ENCODE peak calls at places on chromosomes 11 and 22, in nine cellular contexts. One of them, this sample, is unnamed.

GRCh38 chr11:73315288-73316020 is 7.4 kb downstream of the ARHGEF17 start:
- DNase-seq in PC-9: no peak
- DNase-seq in cardiac fibroblast: no peak
- DNase-seq in type B pancreatic cell: no peak
- DNase-seq in colonic mucosa: no peak
- DNase-seq in body of pancreas: no peak
- DNase-seq in upper lobe of right lung: no peak
- DNase-seq in choroid plexus epithelial cell: no peak
- DNase-seq in heart left ventricle: no peak
- DNase-seq in this sample: no peak

GRCh38 chr11:78907636-78908035 is 333.0 kb upstream of the NARS2 start:
- DNase-seq in heart left ventricle: no peak
- DNase-seq in type B pancreatic cell: no peak
- DNase-seq in cardiac fibroblast: no peak
- DNase-seq in upper lobe of right lung: no peak
- DNase-seq in body of pancreas: no peak
- DNase-seq in PC-9: peak
- DNase-seq in choroid plexus epithelial cell: no peak
- DNase-seq in colonic mucosa: no peak
- DNase-seq in this sample: no peak

GRCh38 chr11:69807416-69807815 is 11.8 kb downstream of the FGF3 start:
- DNase-seq in upper lobe of right lung: no peak
- DNase-seq in body of pancreas: no peak
- DNase-seq in heart left ventricle: no peak
- DNase-seq in type B pancreatic cell: no peak
- DNase-seq in choroid plexus epithelial cell: no peak
- DNase-seq in colonic mucosa: no peak
- DNase-seq in PC-9: peak
- DNase-seq in cardiac fibroblast: no peak
- DNase-seq in this sample: no peak

GRCh38 chr11:68994161-68994890 is 13.5 kb upstream of the MRGPRD start:
- DNase-seq in choroid plexus epithelial cell: no peak
- DNase-seq in colonic mucosa: no peak
- DNase-seq in heart left ventricle: no peak
- DNase-seq in cardiac fibroblast: no peak
- DNase-seq in PC-9: no peak
- DNase-seq in type B pancreatic cell: peak
- DNase-seq in upper lobe of right lung: peak
- DNase-seq in body of pancreas: no peak
- DNase-seq in this sample: peak

GRCh38 chr22:32558681-32559355 is 84.2 kb downstream of the FBXO7 start:
- DNase-seq in body of pancreas: peak
- DNase-seq in choroid plexus epithelial cell: peak
- DNase-seq in cardiac fibroblast: peak
- DNase-seq in PC-9: peak
- DNase-seq in type B pancreatic cell: no peak
- DNase-seq in colonic mucosa: peak
- DNase-seq in upper lobe of right lung: no peak
- DNase-seq in heart left ventricle: peak
- DNase-seq in this sample: no peak

GRCh38 chr11:111735262-111736116 is 30.7 kb downstream of the PPP2R1B start:
- DNase-seq in upper lobe of right lung: no peak
- DNase-seq in choroid plexus epithelial cell: peak
- DNase-seq in type B pancreatic cell: no peak
- DNase-seq in heart left ventricle: peak
- DNase-seq in cardiac fibroblast: peak
- DNase-seq in colonic mucosa: peak
- DNase-seq in PC-9: peak
- DNase-seq in body of pancreas: peak
- DNase-seq in this sample: no peak

GRCh38 chr22:28116261-28116673 is 197.2 kb upstream of the PITPNB start:
- DNase-seq in cardiac fibroblast: peak
- DNase-seq in body of pancreas: peak
- DNase-seq in heart left ventricle: peak
- DNase-seq in colonic mucosa: no peak
- DNase-seq in upper lobe of right lung: no peak
- DNase-seq in type B pancreatic cell: no peak
- DNase-seq in choroid plexus epithelial cell: peak
- DNase-seq in PC-9: peak
- DNase-seq in this sample: no peak

GRCh38 chr11:113555071-113555739 is 80.0 kb upstream of the DRD2 start:
- DNase-seq in heart left ventricle: no peak
- DNase-seq in type B pancreatic cell: no peak
- DNase-seq in choroid plexus epithelial cell: no peak
- DNase-seq in cardiac fibroblast: no peak
- DNase-seq in upper lobe of right lung: no peak
- DNase-seq in colonic mucosa: no peak
- DNase-seq in PC-9: no peak
- DNase-seq in body of pancreas: no peak
- DNase-seq in this sample: no peak

GRCh38 chr22:41445171-41446056 is 1.2 kb downstream of the TOB2 start:
- DNase-seq in choroid plexus epithelial cell: peak
- DNase-seq in upper lobe of right lung: no peak
- DNase-seq in colonic mucosa: peak
- DNase-seq in PC-9: peak
- DNase-seq in body of pancreas: peak
- DNase-seq in cardiac fibroblast: peak
- DNase-seq in heart left ventricle: peak
- DNase-seq in type B pancreatic cell: no peak
- DNase-seq in this sample: peak

GRCh38 chr22:32781695-32782094 is 19.8 kb upstream of the TIMP3 start:
- DNase-seq in cardiac fibroblast: no peak
- DNase-seq in PC-9: no peak
- DNase-seq in type B pancreatic cell: no peak
- DNase-seq in heart left ventricle: no peak
- DNase-seq in choroid plexus epithelial cell: peak
- DNase-seq in body of pancreas: no peak
- DNase-seq in upper lobe of right lung: no peak
- DNase-seq in colonic mucosa: no peak
- DNase-seq in this sample: no peak

GRCh38 chr11:57430946-57431345 is 4.0 kb upstream of the SLC43A3 start:
- DNase-seq in body of pancreas: no peak
- DNase-seq in heart left ventricle: no peak
- DNase-seq in PC-9: no peak
- DNase-seq in type B pancreatic cell: no peak
- DNase-seq in cardiac fibroblast: no peak
- DNase-seq in colonic mucosa: no peak
- DNase-seq in upper lobe of right lung: no peak
- DNase-seq in choroid plexus epithelial cell: no peak
- DNase-seq in this sample: no peak

GRCh38 chr11:126277780-126278179 is 5.1 kb upstream of the TIRAP start:
- DNase-seq in heart left ventricle: no peak
- DNase-seq in PC-9: peak
- DNase-seq in upper lobe of right lung: no peak
- DNase-seq in body of pancreas: no peak
- DNase-seq in colonic mucosa: no peak
- DNase-seq in choroid plexus epithelial cell: no peak
- DNase-seq in type B pancreatic cell: no peak
- DNase-seq in cardiac fibroblast: no peak
- DNase-seq in this sample: no peak

GRCh38 chr11:7165911-7166310 is 77.1 kb downstream of the RBMXL2 start:
- DNase-seq in type B pancreatic cell: no peak
- DNase-seq in PC-9: no peak
- DNase-seq in cardiac fibroblast: no peak
- DNase-seq in body of pancreas: no peak
- DNase-seq in heart left ventricle: no peak
- DNase-seq in choroid plexus epithelial cell: no peak
- DNase-seq in colonic mucosa: no peak
- DNase-seq in upper lobe of right lung: no peak
- DNase-seq in this sample: no peak

GRCh38 chr22:35257321-35258143 is at the start of gene HMGXB4:
- DNase-seq in upper lobe of right lung: peak
- DNase-seq in body of pancreas: peak
- DNase-seq in colonic mucosa: peak
- DNase-seq in heart left ventricle: peak
- DNase-seq in choroid plexus epithelial cell: peak
- DNase-seq in PC-9: peak
- DNase-seq in type B pancreatic cell: peak
- DNase-seq in cardiac fibroblast: peak
- DNase-seq in this sample: peak
- TF ChIP-seq CTCF in upper lobe of right lung: peak
- TF ChIP-seq CTCF in body of pancreas: peak
- TF ChIP-seq CTCF in colonic mucosa: no peak
- TF ChIP-seq CTCF in heart left ventricle: peak
- TF ChIP-seq CTCF in choroid plexus epithelial cell: no peak
- TF ChIP-seq CTCF in PC-9: no peak
- TF ChIP-seq CTCF in type B pancreatic cell: peak
- TF ChIP-seq CTCF in cardiac fibroblast: no peak
- TF ChIP-seq CTCF in this sample: no peak

GRCh38 chr22:30640361-30640760 is 4.8 kb downstream of the SLC35E4 start:
- DNase-seq in PC-9: no peak
- DNase-seq in cardiac fibroblast: no peak
- DNase-seq in body of pancreas: no peak
- DNase-seq in choroid plexus epithelial cell: no peak
- DNase-seq in upper lobe of right lung: no peak
- DNase-seq in type B pancreatic cell: no peak
- DNase-seq in heart left ventricle: no peak
- DNase-seq in colonic mucosa: no peak
- DNase-seq in this sample: no peak

GRCh38 chr22:30634477-30635233 is 926 bp upstream of the SLC35E4 start:
- DNase-seq in cardiac fibroblast: peak
- DNase-seq in heart left ventricle: peak
- DNase-seq in upper lobe of right lung: peak
- DNase-seq in choroid plexus epithelial cell: peak
- DNase-seq in body of pancreas: peak
- DNase-seq in colonic mucosa: peak
- DNase-seq in PC-9: peak
- DNase-seq in type B pancreatic cell: peak
- DNase-seq in this sample: peak

GRCh38 chr22:30636226-30637077 is 871 bp downstream of the SLC35E4 start:
- DNase-seq in choroid plexus epithelial cell: no peak
- DNase-seq in PC-9: peak
- DNase-seq in cardiac fibroblast: peak
- DNase-seq in heart left ventricle: peak
- DNase-seq in body of pancreas: peak
- DNase-seq in colonic mucosa: peak
- DNase-seq in upper lobe of right lung: no peak
- DNase-seq in type B pancreatic cell: no peak
- DNase-seq in this sample: peak

GRCh38 chr22:30637701-30638114 is 2.1 kb downstream of the SLC35E4 start:
- DNase-seq in heart left ventricle: no peak
- DNase-seq in body of pancreas: no peak
- DNase-seq in cardiac fibroblast: peak
- DNase-seq in colonic mucosa: no peak
- DNase-seq in choroid plexus epithelial cell: no peak
- DNase-seq in type B pancreatic cell: no peak
- DNase-seq in PC-9: peak
- DNase-seq in upper lobe of right lung: no peak
- DNase-seq in this sample: no peak

DNA sequence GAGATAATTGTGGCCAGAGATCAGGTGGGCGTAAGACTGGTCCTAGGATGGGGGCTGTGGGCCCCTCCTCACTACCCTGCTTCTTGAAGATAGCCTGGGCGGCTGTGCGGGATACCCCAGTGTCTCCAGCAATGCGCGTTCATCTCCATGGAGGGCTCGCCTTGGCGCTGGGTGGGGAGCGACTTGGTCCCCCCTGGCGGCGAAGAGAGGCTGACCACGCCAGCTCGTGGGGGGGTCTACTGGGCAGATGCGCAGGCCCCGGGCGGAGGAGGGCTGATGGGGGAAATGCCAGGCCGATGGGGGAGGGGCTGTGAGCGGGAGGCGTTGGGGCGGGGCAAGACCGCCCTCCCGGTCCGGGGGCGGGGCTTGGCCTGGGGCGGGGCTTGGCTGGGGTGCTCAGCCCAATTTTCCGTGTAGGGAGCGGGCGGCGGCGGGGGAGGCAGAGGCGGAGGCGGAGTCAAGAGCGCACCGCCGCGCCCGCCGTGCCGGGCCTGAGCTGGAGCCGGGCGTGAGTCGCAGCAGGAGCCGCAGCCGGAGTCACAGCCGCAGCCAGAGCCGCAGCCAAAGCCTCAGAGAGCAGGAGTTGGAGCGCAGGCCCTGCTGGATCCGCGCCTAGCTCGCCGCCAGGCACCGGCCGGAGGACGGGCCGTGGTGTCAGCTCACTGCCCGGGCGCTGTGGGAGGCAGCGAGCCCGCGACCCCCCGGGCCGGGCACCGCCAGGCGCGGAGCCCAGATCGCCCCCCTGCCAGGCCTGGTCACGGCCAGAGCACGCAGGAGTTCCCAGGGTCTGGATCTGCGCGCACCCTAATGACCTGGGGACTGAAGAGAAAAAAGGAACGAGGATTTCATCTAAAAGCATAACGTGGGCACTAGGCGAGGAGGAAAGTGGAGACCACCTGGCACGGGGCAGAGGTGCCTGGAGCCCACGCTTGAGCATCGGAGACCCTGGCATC is at the start of gene SLC35E4:
- DNase-seq in cardiac fibroblast: peak
- DNase-seq in type B pancreatic cell: peak
- DNase-seq in PC-9: peak
- DNase-seq in heart left ventricle: peak
- DNase-seq in choroid plexus epithelial cell: peak
- DNase-seq in upper lobe of right lung: peak
- DNase-seq in body of pancreas: peak
- DNase-seq in colonic mucosa: peak
- DNase-seq in this sample: peak
- TF ChIP-seq CTCF in cardiac fibroblast: peak
- TF ChIP-seq CTCF in type B pancreatic cell: peak
- TF ChIP-seq CTCF in PC-9: no peak
- TF ChIP-seq CTCF in heart left ventricle: peak
- TF ChIP-seq CTCF in choroid plexus epithelial cell: no peak
- TF ChIP-seq CTCF in upper lobe of right lung: peak
- TF ChIP-seq CTCF in body of pancreas: no peak
- TF ChIP-seq CTCF in colonic mucosa: no peak
- TF ChIP-seq CTCF in this sample: peak

DNA sequence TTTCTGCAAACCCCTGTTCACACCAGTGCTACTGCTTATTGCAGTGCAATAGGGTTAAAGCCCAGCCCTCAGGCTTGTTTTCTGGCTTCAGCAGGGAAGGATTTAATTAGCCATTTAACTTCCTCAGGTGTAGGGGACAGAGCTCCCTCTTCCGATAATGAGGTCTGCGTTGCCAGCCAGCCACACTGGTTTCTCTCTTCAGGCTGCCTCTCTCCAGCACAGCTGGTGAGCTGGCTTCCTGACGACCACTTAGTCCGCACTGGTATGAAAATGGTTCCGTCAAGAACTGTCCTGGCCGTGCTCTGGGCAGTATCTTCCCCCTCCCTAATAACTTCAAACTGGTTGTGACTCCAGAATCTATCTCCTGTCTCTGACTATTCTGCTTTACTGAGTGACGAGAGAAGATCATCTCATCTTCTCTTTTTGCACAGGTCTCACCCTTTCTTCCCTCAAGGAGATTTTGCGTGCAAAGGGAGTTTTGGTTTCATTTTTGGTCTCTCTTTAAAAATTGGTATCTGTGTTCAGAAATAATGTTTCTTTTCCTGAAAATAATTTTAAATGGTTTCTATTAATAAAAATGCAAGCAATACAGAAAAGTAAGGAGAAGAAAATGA is 49.2 kb downstream of the CNTN5 start:
- DNase-seq in type B pancreatic cell: no peak
- DNase-seq in body of pancreas: peak
- DNase-seq in choroid plexus epithelial cell: peak
- DNase-seq in cardiac fibroblast: peak
- DNase-seq in upper lobe of right lung: no peak
- DNase-seq in heart left ventricle: no peak
- DNase-seq in PC-9: no peak
- DNase-seq in colonic mucosa: no peak
- DNase-seq in this sample: no peak
- TF ChIP-seq CTCF in type B pancreatic cell: no peak
- TF ChIP-seq CTCF in body of pancreas: no peak
- TF ChIP-seq CTCF in choroid plexus epithelial cell: peak
- TF ChIP-seq CTCF in cardiac fibroblast: no peak
- TF ChIP-seq CTCF in upper lobe of right lung: no peak
- TF ChIP-seq CTCF in heart left ventricle: no peak
- TF ChIP-seq CTCF in PC-9: no peak
- TF ChIP-seq CTCF in colonic mucosa: no peak
- TF ChIP-seq CTCF in this sample: no peak

GRCh38 chr22:24407278-24407665 is 20.1 kb upstream of the ADORA2A start:
- DNase-seq in type B pancreatic cell: no peak
- DNase-seq in cardiac fibroblast: no peak
- DNase-seq in PC-9: no peak
- DNase-seq in colonic mucosa: no peak
- DNase-seq in upper lobe of right lung: no peak
- DNase-seq in choroid plexus epithelial cell: peak
- DNase-seq in body of pancreas: no peak
- DNase-seq in heart left ventricle: no peak
- DNase-seq in this sample: no peak
- TF ChIP-seq CTCF in type B pancreatic cell: no peak
- TF ChIP-seq CTCF in cardiac fibroblast: no peak
- TF ChIP-seq CTCF in PC-9: no peak
- TF ChIP-seq CTCF in colonic mucosa: no peak
- TF ChIP-seq CTCF in upper lobe of right lung: no peak
- TF ChIP-seq CTCF in choroid plexus epithelial cell: no peak
- TF ChIP-seq CTCF in body of pancreas: no peak
- TF ChIP-seq CTCF in heart left ventricle: no peak
- TF ChIP-seq CTCF in this sample: no peak

This sample was measured in GM13976.